ENCODE peak calls at places on chromosomes 6 and 20, in six cellular contexts. G, H, Y, O, W and X are unnamed samples. For H3K36me3, the result is how much of the 10 kb centered on the place peaks cover.

GRCh38 chr20:51461306-51461705 is 81.2 kb downstream of the NFATC2 start:
- DNase-seq in W (no peak), Y (peak), O (peak), H (no peak), G (no peak), X (no peak)

GRCh38 chr20:1810926-1811620 is 84.1 kb upstream of the SIRPA start:
- DNase-seq in W (no peak), H (peak), Y (no peak), O (no peak), G (peak), X (no peak)

GRCh38 chr6:35919085-35919826 is 1.6 kb downstream of the SRPK1 start:
- DNase-seq in G (no peak), H (no peak), Y (no peak), O (no peak), W (no peak), X (no peak)

GRCh38 chr6:107046316-107046715 is 18.3 kb downstream of the MTRES1 start:
- DNase-seq in H (no peak), Y (no peak), O (no peak), G (no peak), W (no peak), X (no peak)

GRCh38 chr6:163890100-163890499 is 475.6 kb downstream of the QKI start:
- DNase-seq in G (no peak), O (no peak), Y (no peak), W (no peak), H (no peak), X (no peak)

GRCh38 chr6:98574991-98575390 is 259.4 kb upstream of the POU3F2 start:
- DNase-seq in Y (no peak), G (no peak), H (no peak), W (no peak), O (no peak), X (no peak)

GRCh38 chr6:156691018-156691417 is 86.2 kb upstream of the ARID1B start:
- DNase-seq in O (no peak), H (no peak), G (no peak), W (no peak), Y (no peak), X (no peak)

GRCh38 chr6:156396791-156397418 is 380.3 kb upstream of the ARID1B start:
- DNase-seq in O (peak), H (no peak), W (no peak), G (no peak), Y (peak), X (no peak)

GRCh38 chr20:53959849-53960585 is 110.4 kb downstream of the BCAS1 start:
- DNase-seq in O (no peak), Y (no peak), W (no peak), G (no peak), H (no peak), X (no peak)

GRCh38 chr6:2669067-2669710 is 81.5 kb downstream of the MYLK4 start:
- DNase-seq in Y (no peak), G (no peak), W (no peak), H (no peak), O (no peak), X (no peak)

GRCh38 chr6:69673298-69673697 is 123.5 kb downstream of the LMBRD1 start:
- DNase-seq in Y (no peak), G (no peak), H (no peak), O (no peak), W (no peak), X (no peak)

GRCh38 chr6:91562955-91563354 is 976.1 kb upstream of the MAP3K7 start:
- DNase-seq in W (no peak), H (no peak), Y (no peak), G (no peak), O (no peak), X (no peak)

GRCh38 chr6:136103763-136104311 is 146.3 kb downstream of the MTFR2 start:
- DNase-seq in W (peak), G (no peak), H (peak), Y (no peak), O (no peak), X (no peak)

GRCh38 chr6:147869869-147870268 is 361.4 kb downstream of the SAMD5 start:
- DNase-seq in H (no peak), G (no peak), Y (no peak), O (no peak), W (no peak), X (no peak)

GRCh38 chr20:49187330-49188100 is 619 bp downstream of the STAU1 start:
- DNase-seq in H (peak), O (no peak), W (peak), Y (peak), G (no peak), X (no peak)

GRCh38 chr6:1228754-1229191 is 83.1 kb upstream of the FOXQ1 start:
- DNase-seq in G (no peak), O (no peak), H (no peak), W (no peak), Y (no peak), X (no peak)

GRCh38 chr6:34146801-34147592 is 1.1 kb upstream of the GRM4 start:
- DNase-seq in Y (no peak), W (no peak), H (no peak), G (peak), O (peak), X (no peak)

GRCh38 chr20:63700199-63701050 is 4.0 kb downstream of the TNFRSF6B start:
- DNase-seq in G (no peak), H (no peak), O (peak), W (no peak), Y (peak), X (no peak)

GRCh38 chr20:50409495-50409894 is 100.7 kb upstream of the PTPN1 start:
- DNase-seq in H (no peak), Y (no peak), O (no peak), G (no peak), W (no peak), X (no peak)

GRCh38 chr20:13809855-13810254 is 25.0 kb downstream of the NDUFAF5 start:
- DNase-seq in O (no peak), H (no peak), Y (no peak), W (no peak), G (no peak), X (no peak)

GRCh38 chr6:50116797-50117542 is 67.2 kb upstream of the DEFB112 start:
- DNase-seq in O (no peak), Y (no peak), H (no peak), W (no peak), G (no peak), X (no peak)

GRCh38 chr20:32444474-32445220 is 86.5 kb downstream of the ASXL1 start:
- DNase-seq in W (no peak), Y (no peak), G (no peak), O (no peak), H (no peak), X (no peak)

GRCh38 chr6:107506145-107506544 is 16.2 kb downstream of the SOBP start:
- DNase-seq in Y (no peak), G (no peak), O (no peak), H (no peak), W (no peak), X (no peak)

GRCh38 chr6:75135447-75135846 is 70.4 kb downstream of the COL12A1 start:
- DNase-seq in Y (no peak), W (no peak), G (no peak), O (no peak), H (no peak), X (no peak)

GRCh38 chr6:161418458-161418945 is 144.6 kb upstream of the AGPAT4 start:
- DNase-seq in W (peak), O (no peak), H (peak), Y (no peak), G (no peak), X (peak)

GRCh38 chr6:49118475-49118874 is 344.6 kb downstream of the MMUT start:
- DNase-seq in W (no peak), Y (no peak), G (no peak), H (no peak), O (no peak), X (no peak)

GRCh38 chr20:43066061-43066575 is 123.6 kb downstream of the PTPRT start:
- DNase-seq in H (no peak), Y (no peak), G (no peak), W (no peak), O (no peak), X (no peak)

GRCh38 chr6:4864534-4864933 is 88.3 kb downstream of the CDYL start:
- DNase-seq in G (no peak), W (no peak), O (no peak), Y (no peak), H (no peak), X (no peak)

GRCh38 chr6:88605271-88605670 is 358.1 kb downstream of the RNGTT start:
- DNase-seq in W (no peak), H (no peak), O (no peak), G (no peak), Y (no peak), X (no peak)

GRCh38 chr6:684831-685636 is 7.9 kb downstream of the EXOC2 start:
- DNase-seq in W (no peak), H (no peak), O (no peak), G (no peak), Y (no peak), X (no peak)

GRCh38 chr20:23371496-23371895 is 9.5 kb downstream of the GZF1 start:
- DNase-seq in W (no peak), O (no peak), G (no peak), Y (no peak), H (no peak), X (no peak)
- H3K36me3 ChIP-seq in W (under half), O (under half), G (half or more), Y (under half), H (half or more), X (under half)

GRCh38 chr20:3801846-3802245 is 5.7 kb downstream of the CDC25B start:
- DNase-seq in G (no peak), Y (no peak), W (no peak), H (no peak), O (peak), X (no peak)
- H3K36me3 ChIP-seq in G (under half), Y (under half), W (under half), H (half or more), O (half or more), X (under half)

GRCh38 chr6:44115866-44116265 is 11.4 kb downstream of the MRPL14 start:
- DNase-seq in W (no peak), H (no peak), O (no peak), G (no peak), Y (no peak), X (no peak)
- H3K36me3 ChIP-seq in W (under half), H (under half), O (under half), G (under half), Y (under half), X (under half)

DNA sequence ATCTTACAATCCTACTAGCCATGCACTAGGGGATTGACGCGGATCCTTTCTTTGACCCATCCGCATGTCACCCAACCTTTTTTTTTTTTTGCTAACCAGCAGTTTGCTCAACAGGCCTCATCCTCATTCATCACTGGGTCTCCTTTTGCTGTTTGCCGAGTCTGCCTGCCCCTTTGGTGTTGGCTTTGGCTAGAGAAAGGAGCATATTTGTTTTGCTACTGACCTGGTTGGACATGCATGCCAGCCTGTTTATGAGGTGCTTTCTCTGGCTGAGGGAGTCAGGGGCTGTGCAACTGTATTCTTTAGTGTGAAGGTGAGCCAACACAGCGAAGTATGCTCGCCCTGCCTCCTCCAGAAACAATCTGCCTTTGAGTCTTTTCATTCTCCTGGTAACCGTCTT is 40.2 kb downstream of the E2F3 start:
- DNase-seq in W (no peak), O (no peak), G (no peak), Y (no peak), H (no peak), X (no peak)
- H3K36me3 ChIP-seq in W (under half), O (under half), G (under half), Y (under half), H (under half), X (under half)

GRCh38 chr6:160093946-160094345 is 27.7 kb upstream of the SLC22A1 start:
- DNase-seq in G (no peak), H (no peak), O (no peak), W (no peak), Y (no peak), X (no peak)
- H3K36me3 ChIP-seq in G (half or more), H (under half), O (half or more), W (under half), Y (under half), X (under half)

GRCh38 chr20:35116258-35116657 is 23.7 kb upstream of the TRPC4AP start:
- DNase-seq in G (peak), Y (no peak), O (no peak), W (no peak), H (no peak), X (no peak)
- H3K36me3 ChIP-seq in G (under half), Y (under half), O (half or more), W (under half), H (under half), X (under half)

DNA sequence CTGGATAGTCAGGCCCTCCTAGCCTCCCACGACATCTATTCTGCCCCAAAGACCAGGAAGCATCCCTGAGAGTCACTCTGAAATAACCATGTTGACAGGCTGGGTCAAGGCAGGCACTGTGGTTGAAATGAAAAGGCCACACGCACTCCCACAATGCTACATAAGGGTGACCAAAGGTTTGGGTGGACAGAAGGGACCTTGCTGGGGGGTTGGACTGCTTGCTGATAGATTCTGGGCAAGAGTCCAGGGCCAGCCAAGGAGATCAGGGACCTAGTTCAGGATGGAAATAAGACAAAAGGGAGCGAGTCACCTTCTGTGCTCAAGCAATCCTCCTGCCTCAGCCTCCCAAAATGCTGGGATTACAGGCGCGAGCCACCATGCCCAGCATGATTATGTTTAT is 32.5 kb upstream of the DSN1 start:
- DNase-seq in W (no peak), H (no peak), G (no peak), Y (no peak), O (no peak), X (no peak)
- H3K36me3 ChIP-seq in W (under half), H (half or more), G (half or more), Y (under half), O (half or more), X (under half)

GRCh38 chr6:44145839-44146238 is 12.8 kb upstream of the CAPN11 start:
- DNase-seq in O (peak), H (no peak), G (no peak), W (no peak), Y (no peak), X (no peak)
- H3K36me3 ChIP-seq in O (under half), H (under half), G (half or more), W (under half), Y (under half), X (under half)

GRCh38 chr6:7895125-7895423 is 15.5 kb downstream of the TXNDC5 start:
- DNase-seq in H (no peak), O (peak), Y (no peak), G (no peak), W (no peak), X (no peak)

GRCh38 chr6:7894272-7895124 is 16.1 kb downstream of the TXNDC5 start:
- DNase-seq in H (no peak), G (no peak), W (no peak), Y (no peak), O (peak), X (no peak)

GRCh38 chr6:7893342-7893741 is 17.2 kb downstream of the TXNDC5 start:
- DNase-seq in W (no peak), G (no peak), H (no peak), O (peak), Y (no peak), X (no peak)

GRCh38 chr6:7888587-7889357 is 21.8 kb downstream of the TXNDC5 start:
- DNase-seq in G (no peak), H (no peak), W (no peak), O (peak), Y (no peak), X (no peak)

DNA sequence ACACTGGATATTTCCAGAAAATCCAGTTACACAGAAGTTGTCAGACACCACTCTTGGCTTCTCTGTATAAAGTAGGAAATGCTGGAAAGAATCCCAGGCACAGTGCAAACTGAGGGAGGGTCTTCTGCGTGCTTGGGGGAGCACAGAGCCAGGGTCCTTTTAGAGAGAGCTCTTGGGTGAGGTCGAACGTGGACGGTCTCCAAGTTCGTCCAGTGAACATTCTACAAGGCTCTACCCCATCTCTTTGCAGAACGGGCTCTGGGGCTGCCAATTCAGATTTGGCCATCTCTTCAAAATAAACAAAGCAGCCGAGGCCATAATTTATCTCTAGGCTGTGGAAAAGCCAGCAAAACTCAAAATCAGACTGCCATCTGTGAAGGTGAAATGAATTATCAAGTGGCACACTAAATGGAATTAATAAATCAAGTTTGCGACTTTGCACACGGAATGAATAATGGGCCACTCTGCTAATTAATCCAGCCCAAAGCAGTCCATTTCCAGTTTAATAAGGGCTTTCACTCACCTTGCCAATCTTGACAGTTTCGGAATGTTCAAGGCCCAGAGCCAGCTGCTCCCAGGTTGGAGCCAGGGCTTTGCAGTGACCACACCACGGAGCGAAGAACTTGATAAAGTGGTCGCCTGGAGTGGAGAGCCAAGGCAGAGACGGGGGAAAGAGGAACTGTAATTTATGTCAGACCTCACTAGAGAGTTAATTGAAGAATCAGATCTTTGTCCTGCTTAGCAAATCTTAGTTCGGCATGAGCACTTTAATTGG is 19.3 kb downstream of the TXNDC5 start:
- DNase-seq in W (no peak), H (no peak), Y (no peak), O (peak), G (no peak), X (no peak)
- H3K36me3 ChIP-seq in W (under half), H (half or more), Y (under half), O (half or more), G (half or more), X (half or more)